ENCODE peak calls at places on chromosomes 2 and 18, in four cellular contexts. L is activated CD4-positive, CD25-positive, alpha-beta regulatory T cell; U is RWPE1; Y is retina. T is an unnamed sample.

GRCh38 chr2:45005261-45006002 is 3.8 kb downstream of the SIX2 start:
- DNase-seq in L (no peak), U (no peak), Y (no peak), T (no peak)

GRCh38 chr18:28767781-28768211 is 590.9 kb upstream of the CDH2 start:
- DNase-seq in L (no peak), U (peak), Y (no peak), T (no peak)

GRCh38 chr2:215882689-215883088 is 130.7 kb downstream of the MREG start:
- DNase-seq in L (no peak), U (peak), Y (no peak), T (no peak)

GRCh38 chr2:106032676-106033075 is 161.4 kb downstream of the UXS1 start:
- DNase-seq in L (no peak), U (no peak), Y (no peak), T (no peak)

GRCh38 chr2:27003857-27004256 is 28.9 kb upstream of the TMEM214 start:
- DNase-seq in L (no peak), U (no peak), Y (no peak), T (no peak)

GRCh38 chr18:49464718-49465598 is 4.5 kb upstream of the DYM start:
- DNase-seq in L (no peak), U (no peak), Y (peak), T (no peak)

GRCh38 chr2:181526014-181526413 is 68.8 kb downstream of the ITGA4 start:
- DNase-seq in L (no peak), U (no peak), Y (no peak), T (no peak)

GRCh38 chr2:128505150-128505490 is 186.5 kb upstream of the HS6ST1 start:
- DNase-seq in L (no peak), U (no peak), Y (no peak), T (no peak)

GRCh38 chr2:46873632-46874068 is 42.0 kb downstream of the MCFD2 start:
- DNase-seq in L (no peak), U (peak), Y (no peak), T (peak)

GRCh38 chr2:85732467-85733120 is 21.2 kb upstream of the ATOH8 start:
- DNase-seq in L (no peak), U (no peak), Y (no peak), T (no peak)

GRCh38 chr2:236629961-236630872 is 60.6 kb downstream of the ACKR3 start:
- DNase-seq in L (no peak), U (no peak), Y (no peak), T (no peak)

GRCh38 chr2:182432051-182432450 is 5.2 kb upstream of the PDE1A start:
- DNase-seq in L (no peak), U (no peak), Y (no peak), T (no peak)

GRCh38 chr2:58291726-58292430 is 50.8 kb upstream of the FANCL start:
- DNase-seq in L (no peak), U (no peak), Y (no peak), T (no peak)

GRCh38 chr2:20182241-20182931 is 42.5 kb downstream of the SDC1 start:
- DNase-seq in L (no peak), U (peak), Y (no peak), T (no peak)

GRCh38 chr2:238970553-238971081 is 122.7 kb downstream of the TWIST2 start:
- DNase-seq in L (no peak), U (peak), Y (peak), T (no peak)

GRCh38 chr2:221533299-221533698 is 38.8 kb downstream of the EPHA4 start:
- DNase-seq in L (no peak), U (peak), Y (no peak), T (no peak)

GRCh38 chr2:210428415-210429179 is 48.0 kb downstream of the LANCL1 start:
- DNase-seq in L (no peak), U (no peak), Y (no peak), T (no peak)

GRCh38 chr18:6607348-6607747 is 122.2 kb upstream of the ARHGAP28 start:
- DNase-seq in L (no peak), U (no peak), Y (no peak), T (no peak)

GRCh38 chr2:12642332-12642731 is 74.4 kb upstream of the TRIB2 start:
- DNase-seq in L (no peak), U (no peak), Y (peak), T (no peak)

GRCh38 chr2:222882484-222882928 is 21.7 kb downstream of the ACSL3 start:
- DNase-seq in L (no peak), U (no peak), Y (no peak), T (no peak)

GRCh38 chr2:166242309-166242708 is 114.5 kb upstream of the SCN1A start:
- DNase-seq in L (no peak), U (no peak), Y (no peak), T (no peak)

GRCh38 chr2:120893874-120894584 is 158.4 kb downstream of the GLI2 start:
- DNase-seq in L (no peak), U (no peak), Y (peak), T (no peak)

GRCh38 chr18:13374468-13375301 is 156.1 kb downstream of the LDLRAD4 start:
- DNase-seq in L (no peak), U (no peak), Y (peak), T (no peak)

GRCh38 chr2:179745615-179746263 is 115.7 kb downstream of the ZNF385B start:
- DNase-seq in L (no peak), U (no peak), Y (peak), T (no peak)

GRCh38 chr2:18855027-18855426 is 265.7 kb upstream of the NT5C1B start:
- DNase-seq in L (no peak), U (no peak), Y (no peak), T (no peak)

GRCh38 chr2:109663721-109664120 is 49.6 kb downstream of the SOWAHC start:
- DNase-seq in L (no peak), U (peak), Y (no peak), T (peak)

GRCh38 chr18:23137093-23137640 is 1.9 kb downstream of the CABLES1 start:
- DNase-seq in L (no peak), U (no peak), Y (no peak), T (no peak)

GRCh38 chr2:149001496-149001895 is 37.0 kb upstream of the LYPD6B start:
- DNase-seq in L (no peak), U (no peak), Y (no peak), T (no peak)

GRCh38 chr18:51070545-51070944 is 40.5 kb downstream of the SMAD4 start:
- DNase-seq in L (no peak), U (peak), Y (no peak), T (no peak)

GRCh38 chr2:180033993-180034894 is 27.1 kb upstream of the CWC22 start:
- DNase-seq in L (no peak), U (no peak), Y (no peak), T (no peak)

GRCh38 chr2:216426938-216427337 is 14.7 kb downstream of the SMARCAL1 start:
- DNase-seq in L (no peak), U (peak), Y (no peak), T (no peak)

GRCh38 chr2:118923371-118923770 is 18.6 kb upstream of the MARCO start:
- DNase-seq in L (no peak), U (no peak), Y (no peak), T (no peak)

GRCh38 chr2:237878321-237879057 is 19.1 kb downstream of the RAMP1 start:
- DNase-seq in L (no peak), U (no peak), Y (no peak), T (no peak)

GRCh38 chr2:23476786-23477185 is 91.8 kb downstream of the KLHL29 start:
- DNase-seq in L (no peak), U (no peak), Y (no peak), T (no peak)

GRCh38 chr2:144513388-144514100 is 6.4 kb downstream of the ZEB2 start:
- DNase-seq in L (no peak), U (no peak), Y (peak), T (no peak)

GRCh38 chr2:235414422-235414821 is 79.4 kb upstream of the AGAP1 start:
- DNase-seq in L (no peak), U (no peak), Y (no peak), T (no peak)

GRCh38 chr2:8282858-8283252 is 399.0 kb upstream of the ID2 start:
- DNase-seq in L (no peak), U (no peak), Y (no peak), T (no peak)

T was measured in omental fat pad.